ENCODE peak calls at places on chromosomes 1 and 21, in four cellular contexts. B is GM12878, U is H1, Z is HepG2. O is an unnamed sample.

GRCh38 chr1:71881611-71882010 is 400.7 kb downstream of the NEGR1 start:
- DNase-seq in U (no peak), Z (no peak), B (no peak), O (no peak)

GRCh38 chr1:53838654-53838974 is 518 bp upstream of the NDC1 start:
- DNase-seq in Z (no peak), B (no peak), U (no peak), O (no peak)

GRCh38 chr21:38139380-38140168 is 117.2 kb upstream of the KCNJ15 start:
- DNase-seq in U (no peak), B (no peak), Z (peak), O (no peak)

GRCh38 chr1:175373786-175374623 is 181.4 kb upstream of the KIAA0040 start:
- DNase-seq in Z (peak), B (no peak), U (peak), O (peak)

GRCh38 chr21:45973475-45974072 is 8.0 kb upstream of the COL6A1 start:
- DNase-seq in U (peak), Z (peak), B (no peak), O (peak)

GRCh38 chr1:206727981-206728380 is 42.6 kb upstream of the IL19 start:
- DNase-seq in Z (no peak), U (no peak), B (no peak), O (no peak)

GRCh38 chr1:14371806-14372497 is 226.5 kb upstream of the KAZN start:
- DNase-seq in U (no peak), Z (no peak), B (no peak), O (no peak)

GRCh38 chr21:39048064-39048463 is 135.2 kb downstream of the PSMG1 start:
- DNase-seq in U (peak), B (no peak), Z (peak), O (no peak)

GRCh38 chr1:226946841-226947240 is 6.7 kb downstream of the COQ8A start:
- DNase-seq in Z (no peak), B (no peak), U (peak), O (no peak)

GRCh38 chr1:45982359-45982758 is 150.1 kb downstream of the PIK3R3 start:
- DNase-seq in U (no peak), Z (no peak), B (no peak), O (no peak)

GRCh38 chr1:209621741-209622655 is 30.2 kb downstream of the LAMB3 start:
- DNase-seq in U (no peak), B (no peak), Z (peak), O (no peak)

GRCh38 chr1:172678990-172679772 is 20.3 kb downstream of the FASLG start:
- DNase-seq in B (no peak), U (no peak), Z (no peak), O (no peak)

GRCh38 chr1:162391790-162392563 is 10.4 kb downstream of the C1orf226 start:
- DNase-seq in U (peak), B (no peak), Z (peak), O (peak)

GRCh38 chr1:38839363-38839762 is 20.2 kb downstream of the RRAGC start:
- DNase-seq in B (no peak), U (no peak), Z (no peak), O (no peak)

GRCh38 chr21:28727809-28728208 is 264.9 kb downstream of the LTN1 start:
- DNase-seq in Z (no peak), B (no peak), U (no peak), O (no peak)

GRCh38 chr1:22613226-22613918 is 23.1 kb upstream of the C1QA start:
- DNase-seq in Z (no peak), U (no peak), B (no peak), O (no peak)

GRCh38 chr1:31714442-31715096 is 10.8 kb upstream of the COL16A1 start:
- DNase-seq in Z (peak), B (no peak), U (peak), O (peak)

GRCh38 chr21:42062543-42063022 is 8.5 kb upstream of the UMODL1 start:
- DNase-seq in Z (no peak), U (no peak), B (peak), O (no peak)

GRCh38 chr21:30044447-30045064 is 104.8 kb upstream of the GRIK1 start:
- DNase-seq in Z (peak), U (peak), B (no peak), O (peak)

GRCh38 chr21:32452641-32453040 is 40.1 kb downstream of the EVA1C start:
- DNase-seq in U (no peak), B (no peak), Z (no peak), O (no peak)

GRCh38 chr1:2015383-2015735 is 3.8 kb upstream of the GABRD start:
- DNase-seq in U (no peak), B (no peak), Z (no peak), O (no peak)

GRCh38 chr21:31117046-31117916 is 79.0 kb upstream of the KRTAP19-8 start:
- DNase-seq in U (no peak), B (no peak), Z (no peak), O (no peak)

GRCh38 chr1:186662752-186663151 is 17.5 kb downstream of the PTGS2 start:
- DNase-seq in Z (no peak), B (no peak), U (no peak), O (no peak)
- TF ChIP-seq BRCA1 in Z (no peak), B (no peak), U (no peak), O (no peak)

GRCh38 chr1:241007668-241008067 is 349.3 kb downstream of the RGS7 start:
- DNase-seq in Z (no peak), B (no peak), U (no peak), O (no peak)

GRCh38 chr1:241012708-241013340 is 344.2 kb downstream of the RGS7 start:
- DNase-seq in B (no peak), Z (no peak), U (no peak), O (no peak)
- H3K4me2 ChIP-seq in B (no peak), Z (no peak), U (peak), O (no peak)

GRCh38 chr1:117093091-117093534 is 28.4 kb downstream of the TRIM45 start:
- DNase-seq in U (no peak), Z (no peak), B (no peak), O (peak)
- TF ChIP-seq BRCA1 in U (no peak), Z (no peak), B (no peak), O (no peak)

GRCh38 chr1:161091093-161091492 is 1.7 kb upstream of the NECTIN4 start:
- DNase-seq in Z (no peak), U (no peak), B (no peak), O (no peak)

GRCh38 chr1:161089938-161090337 is 580 bp upstream of the NECTIN4 start:
- DNase-seq in U (no peak), B (no peak), Z (no peak), O (no peak)

GRCh38 chr1:161090617-161091016 is 1.3 kb upstream of the NECTIN4 start:
- DNase-seq in B (no peak), U (no peak), Z (no peak), O (no peak)

GRCh38 chr1:161092621-161093028 is 3.3 kb upstream of the NECTIN4 start:
- DNase-seq in B (no peak), Z (no peak), U (no peak), O (no peak)

GRCh38 chr1:161091796-161092507 is 2.6 kb upstream of the NECTIN4 start:
- DNase-seq in B (no peak), Z (no peak), U (no peak), O (no peak)
- H3K4me2 ChIP-seq in B (no peak), Z (no peak), U (no peak), O (no peak)

GRCh38 chr1:88877382-88877825 is 14.0 kb downstream of the GTF2B start:
- DNase-seq in Z (peak), U (no peak), B (no peak), O (no peak)
- TF ChIP-seq BRCA1 in Z (no peak), U (no peak), B (no peak), O (no peak)